ENCODE peak calls at places on chromosomes 2 and 18, in eight cellular contexts. Q is fibroblast of lung, O is T-cell, V is GM10248, R is GM03348, Z is cardiac septum, T is NCI-H1436, Y is brain pericyte. S is an unnamed sample.

GRCh38 chr2:38214209-38214717 is 138.3 kb upstream of the CYP1B1 start:
- DNase-seq in T (no peak), Z (no peak), R (no peak), Q (peak), O (no peak), V (no peak), Y (no peak), S (no peak)

GRCh38 chr18:36378194-36378593 is 80.7 kb downstream of the FHOD3 start:
- DNase-seq in V (no peak), O (no peak), Q (no peak), T (no peak), Z (no peak), Y (no peak), R (no peak), S (no peak)

GRCh38 chr2:200913654-200914053 is 24.5 kb downstream of the NIF3L1 start:
- DNase-seq in T (no peak), R (peak), Q (no peak), V (no peak), O (no peak), Y (no peak), Z (no peak), S (no peak)

GRCh38 chr18:6520901-6521300 is 106.2 kb upstream of the L3MBTL4 start:
- DNase-seq in Y (no peak), T (no peak), R (no peak), O (no peak), Q (no peak), V (no peak), Z (no peak), S (no peak)

GRCh38 chr2:45008296-45009129 is 739 bp downstream of the SIX2 start:
- DNase-seq in Z (peak), R (no peak), Y (no peak), O (no peak), Q (no peak), V (peak), T (no peak), S (no peak)

GRCh38 chr18:80109676-80110078 is 615 bp downstream of the ADNP2 start:
- DNase-seq in Y (no peak), O (peak), Z (no peak), R (peak), V (peak), T (peak), Q (peak), S (no peak)

GRCh38 chr18:80115035-80115434 is 6.0 kb downstream of the ADNP2 start:
- DNase-seq in O (no peak), Y (no peak), R (no peak), T (no peak), Z (no peak), Q (no peak), V (no peak), S (no peak)

GRCh38 chr2:36655456-36655855 is 41.1 kb upstream of the VIT start:
- DNase-seq in R (peak), T (no peak), Z (no peak), Y (no peak), Q (peak), O (no peak), V (no peak), S (no peak)

GRCh38 chr18:48460929-48461583 is 51.9 kb upstream of the ZBTB7C start:
- DNase-seq in Q (peak), R (no peak), Y (no peak), Z (no peak), V (no peak), T (no peak), O (no peak), S (no peak)

GRCh38 chr2:160229591-160229990 is 29.5 kb upstream of the ITGB6 start:
- DNase-seq in O (no peak), R (peak), Q (peak), Y (no peak), Z (no peak), V (no peak), T (no peak), S (no peak)

GRCh38 chr2:236664131-236664530 is 94.5 kb downstream of the ACKR3 start:
- DNase-seq in T (no peak), O (no peak), V (no peak), R (no peak), Z (no peak), Y (no peak), Q (no peak), S (no peak)

GRCh38 chr2:37219046-37219445 is 12.3 kb downstream of the CEBPZ start:
- DNase-seq in T (no peak), O (no peak), R (no peak), Z (no peak), Q (no peak), Y (no peak), V (no peak), S (no peak)

GRCh38 chr2:12701786-12702660 is 14.7 kb upstream of the TRIB2 start:
- DNase-seq in Q (peak), Y (no peak), Z (no peak), V (no peak), O (no peak), T (no peak), R (peak), S (no peak)

GRCh38 chr2:196253115-196253484 is 81.7 kb upstream of the STK17B start:
- DNase-seq in T (no peak), R (no peak), Z (no peak), Q (no peak), V (no peak), Y (no peak), O (no peak), S (no peak)

GRCh38 chr2:239152239-239152915 is 248.4 kb downstream of the HDAC4 start:
- DNase-seq in Y (no peak), T (no peak), R (no peak), V (no peak), O (no peak), Z (peak), Q (no peak), S (no peak)

GRCh38 chr2:219416233-219416598 is 2.0 kb upstream of the DES start:
- DNase-seq in V (no peak), R (no peak), Q (no peak), Z (no peak), Y (no peak), O (no peak), T (no peak), S (no peak)

GRCh38 chr18:36675076-36675475 is 153.7 kb downstream of the TPGS2 start:
- DNase-seq in T (no peak), Q (no peak), R (no peak), O (no peak), Z (no peak), V (no peak), Y (no peak), S (no peak)

GRCh38 chr2:105748564-105748963 is 3.9 kb downstream of the NCK2 start:
- DNase-seq in Y (no peak), O (no peak), T (no peak), V (no peak), Q (no peak), Z (no peak), R (no peak), S (no peak)

GRCh38 chr18:35592298-35592697 is 10.8 kb downstream of the GALNT1 start:
- DNase-seq in Q (no peak), Y (no peak), T (no peak), O (no peak), R (no peak), V (peak), Z (no peak), S (no peak)

GRCh38 chr2:120606931-120607330 is 128.7 kb upstream of the GLI2 start:
- DNase-seq in Y (no peak), T (no peak), V (no peak), O (no peak), Z (no peak), Q (no peak), R (peak), S (no peak)

GRCh38 chr2:127080941-127081769 is 25.8 kb downstream of the BIN1 start:
- DNase-seq in Z (no peak), V (peak), T (no peak), R (no peak), Y (no peak), O (peak), Q (peak), S (peak)

GRCh38 chr2:53202063-53202462 is 565.5 kb upstream of the CHAC2 start:
- DNase-seq in Z (no peak), V (no peak), Y (peak), O (no peak), T (no peak), R (peak), Q (peak), S (no peak)

GRCh38 chr2:216692636-216693413 is 2.5 kb downstream of the IGFBP5 start:
- DNase-seq in R (peak), Q (peak), O (peak), Z (peak), Y (no peak), V (peak), T (peak), S (peak)

GRCh38 chr2:179106342-179107178 is 56.6 kb upstream of the CCDC141 start:
- DNase-seq in O (no peak), Y (peak), Q (peak), Z (no peak), V (no peak), R (peak), T (peak), S (no peak)

GRCh38 chr2:19120941-19121750 is 237.3 kb downstream of the OSR1 start:
- DNase-seq in Z (no peak), R (peak), V (no peak), Q (peak), O (no peak), Y (no peak), T (no peak), S (no peak)

GRCh38 chr2:190507135-190507534 is 27.4 kb downstream of the NEMP2 start:
- DNase-seq in O (no peak), T (no peak), R (no peak), Z (no peak), Y (no peak), V (no peak), Q (no peak), S (no peak)

GRCh38 chr18:13310286-13310685 is 91.7 kb downstream of the LDLRAD4 start:
- DNase-seq in T (no peak), R (no peak), V (no peak), O (no peak), Q (no peak), Z (no peak), Y (no peak), S (no peak)

GRCh38 chr2:130337735-130338325 is 4.9 kb upstream of the IMP4 start:
- DNase-seq in O (no peak), V (no peak), R (no peak), Y (no peak), Z (no peak), T (no peak), Q (peak), S (no peak)

GRCh38 chr2:46645681-46646162 is 166.4 kb downstream of the TMEM247 start:
- DNase-seq in Z (no peak), V (no peak), Y (no peak), Q (peak), T (no peak), O (no peak), R (peak), S (no peak)

GRCh38 chr2:29950432-29950943 is 29.1 kb upstream of the ALK start:
- DNase-seq in Q (no peak), O (no peak), T (no peak), R (no peak), V (no peak), Z (no peak), Y (no peak), S (no peak)

GRCh38 chr2:188291617-188292445 is at the start of gene GULP1:
- DNase-seq in O (no peak), Z (peak), R (peak), T (peak), Y (peak), V (peak), Q (peak), S (peak)

GRCh38 chr2:219736196-219736595 is 108.8 kb downstream of the SLC4A3 start:
- DNase-seq in Y (peak), Q (peak), O (no peak), R (peak), V (peak), Z (no peak), T (peak), S (no peak)

GRCh38 chr2:169933124-169933711 is 106.0 kb downstream of the UBR3 start:
- DNase-seq in Q (peak), T (peak), Y (no peak), V (peak), O (no peak), R (peak), Z (no peak), S (no peak)

GRCh38 chr18:9951022-9951859 is 37.4 kb downstream of the VAPA start:
- DNase-seq in V (peak), T (no peak), O (peak), Y (no peak), Q (peak), Z (no peak), R (peak), S (no peak)

S was measured in activated gamma-delta T cell.